ENCODE peak calls at places on chromosomes 4 and X, in five cellular contexts. O is fibroblast of lung, W is DND-41, Y is MM.1S, Q is astrocyte. M is an unnamed sample.
A peak's percentile ranks its signal among the peaks of the same experiment; 100 is the strongest.

GRCh38 chr4:22090655-22091350 is 142.2 kb upstream of the KCNIP4 start:
- DNase-seq in O (peak; percentile 37), Y (peak; percentile 9), Q (peak; percentile 42), W (no peak), M (no peak)

GRCh38 chr4:58649236-58649635 is 1539.1 kb upstream of the IGFBP7 start:
- DNase-seq in O (no peak), W (no peak), Y (no peak), Q (no peak), M (no peak)

GRCh38 chrX:71515039-71515398 is 17.9 kb upstream of the OGT start:
- DNase-seq in Q (no peak), O (peak; percentile 45), Y (no peak), W (no peak), M (no peak)

GRCh38 chrX:103362504-103362903 is 6.2 kb downstream of the TCEAL9 start:
- DNase-seq in Q (peak; percentile 43), O (peak; percentile 49), W (no peak), Y (no peak), M (no peak)

GRCh38 chr4:1208266-1208961 is 36.0 kb upstream of the SPON2 start:
- DNase-seq in Y (no peak), Q (no peak), O (no peak), W (no peak), M (no peak)

GRCh38 chr4:175054980-175055379 is 136.8 kb downstream of the ADAM29 start:
- DNase-seq in Y (no peak), W (no peak), O (no peak), Q (no peak), M (no peak)

GRCh38 chr4:140326395-140326993 is 47.0 kb upstream of the SCOC start:
- DNase-seq in O (peak; percentile 74), W (peak; percentile 11), Y (peak; percentile 26), Q (peak; percentile 28), M (no peak)

GRCh38 chrX:151713859-151714258 is 2.0 kb upstream of the FATE1 start:
- DNase-seq in W (peak; percentile 29), O (peak; percentile 0), Q (no peak), Y (peak; percentile 25), M (no peak)

GRCh38 chrX:71256051-71256450 is 2.1 kb upstream of the ZMYM3 start:
- DNase-seq in W (no peak), Y (no peak), O (no peak), Q (peak; percentile 6), M (no peak)

GRCh38 chr4:183721207-183722081 is 62.4 kb downstream of the TRAPPC11 start:
- DNase-seq in Y (peak; percentile 74), O (peak; percentile 60), W (no peak), Q (peak; percentile 6), M (no peak)

GRCh38 chr4:185836268-185837084 is 24.5 kb upstream of the SORBS2 start:
- DNase-seq in Q (no peak), W (no peak), Y (no peak), O (no peak), M (no peak)

GRCh38 chrX:81202413-81202794 is 502 bp downstream of the SH3BGRL start:
- DNase-seq in O (peak; percentile 41), Q (peak; percentile 8), Y (peak; percentile 14), W (peak; percentile 7), M (no peak)
- H2AFZ ChIP-seq in O (peak overlapping the region; percentile 65), Q (peak overlapping the region; percentile 85), Y (peak overlapping the region; percentile 47), W (peak overlapping the region; percentile 64), M (peak overlapping the region; percentile 81)

DNA sequence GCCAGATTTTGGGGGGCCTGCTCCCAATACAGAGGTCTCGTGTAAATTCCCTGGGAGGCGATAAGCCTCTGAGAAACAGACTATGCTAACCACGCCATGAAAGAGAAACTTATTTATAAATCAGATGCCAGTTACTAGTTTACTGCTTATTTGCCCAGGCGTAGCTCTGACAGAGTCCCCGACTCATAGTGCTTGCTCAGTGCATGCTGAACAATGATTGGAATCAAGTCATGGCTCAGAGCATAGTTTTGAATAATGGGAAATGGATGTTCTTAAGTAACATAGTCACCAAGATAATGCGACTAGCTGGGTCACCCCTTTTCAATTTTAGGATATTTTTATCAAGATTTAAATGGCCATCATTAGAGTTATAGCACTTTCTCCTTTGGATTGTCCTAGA is 39.9 kb downstream of the HTT start:
- DNase-seq in Y (no peak), O (no peak), W (no peak), Q (no peak), M (no peak)
- H3K4me1 ChIP-seq in Y (no peaks in the 10 kb centered on the region), O (peaks cover 3% of the 10 kb centered on the region), W (no peaks in the 10 kb centered on the region), Q (peaks cover 30% of the 10 kb centered on the region), M (no peaks in the 10 kb centered on the region)

GRCh38 chr4:129189630-129190029 is 93.7 kb downstream of the C4orf33 start:
- DNase-seq in O (no peak), W (no peak), Y (peak; percentile 7), Q (no peak), M (no peak)
- H2AFZ ChIP-seq in O (no peak overlapping the region), W (peak overlapping the region; percentile 60), Y (peak overlapping the region; percentile 13), Q (no peak overlapping the region), M (no peak overlapping the region)

DNA sequence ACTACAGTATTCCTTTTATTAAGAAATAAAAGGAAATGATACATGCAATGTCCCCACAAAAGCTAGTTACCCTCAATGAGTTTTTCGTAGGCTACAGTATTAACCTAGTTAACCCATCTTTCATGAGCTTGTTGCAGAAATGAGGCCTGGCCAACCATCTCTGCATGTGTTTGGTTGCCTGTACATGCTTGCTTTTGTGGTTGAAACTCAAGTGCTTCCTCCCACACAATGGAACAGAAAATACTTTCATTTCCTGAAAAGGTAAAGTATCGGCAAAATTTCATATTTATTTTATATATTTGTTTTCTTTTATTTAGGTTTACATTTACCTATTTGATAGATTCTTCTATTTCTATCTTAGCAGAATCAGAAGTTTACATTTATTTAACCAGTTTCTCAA is 214.6 kb upstream of the FAM241A start:
- DNase-seq in W (no peak), Y (peak; percentile 72), O (no peak), Q (no peak), M (no peak)
- H3K4me1 ChIP-seq in W (no peaks in the 10 kb centered on the region), Y (peaks cover 3% of the 10 kb centered on the region), O (no peaks in the 10 kb centered on the region), Q (no peaks in the 10 kb centered on the region), M (no peaks in the 10 kb centered on the region)

M was measured in neuronal stem cell.